ENCODE peak calls at places on chromosomes 6 and 20, in four cellular contexts. One of them, this sample, is unnamed.

GRCh38 chr20:53003420-53003819 is 31.3 kb downstream of the TSHZ2 start:
- DNase-seq in transverse colon: no peak
- DNase-seq in H1: no peak
- DNase-seq in suprapubic skin: no peak
- DNase-seq in this sample: no peak

GRCh38 chr20:44635877-44636276 is 15.6 kb downstream of the ADA start:
- DNase-seq in transverse colon: no peak
- DNase-seq in H1: no peak
- DNase-seq in suprapubic skin: no peak
- DNase-seq in this sample: no peak

GRCh38 chr6:36443951-36444428 is 1.2 kb downstream of the KCTD20 start:
- DNase-seq in transverse colon: no peak
- DNase-seq in H1: no peak
- DNase-seq in suprapubic skin: no peak
- DNase-seq in this sample: no peak

GRCh38 chr6:46095251-46095650 is 34.5 kb upstream of the ENPP4 start:
- DNase-seq in transverse colon: no peak
- DNase-seq in H1: no peak
- DNase-seq in suprapubic skin: no peak
- DNase-seq in this sample: no peak

GRCh38 chr6:96787846-96788580 is 49.3 kb downstream of the GPR63 start:
- DNase-seq in transverse colon: no peak
- DNase-seq in H1: no peak
- DNase-seq in suprapubic skin: no peak
- DNase-seq in this sample: no peak

GRCh38 chr20:41072099-41072798 is 43.6 kb downstream of the TOP1 start:
- DNase-seq in transverse colon: no peak
- DNase-seq in H1: no peak
- DNase-seq in suprapubic skin: no peak
- DNase-seq in this sample: no peak

GRCh38 chr6:112016335-112016734 is 37.6 kb upstream of the CCN6 start:
- DNase-seq in transverse colon: no peak
- DNase-seq in H1: no peak
- DNase-seq in suprapubic skin: no peak
- DNase-seq in this sample: no peak

GRCh38 chr6:107690864-107691661 is 133.1 kb downstream of the SCML4 start:
- DNase-seq in transverse colon: no peak
- DNase-seq in H1: no peak
- DNase-seq in suprapubic skin: no peak
- DNase-seq in this sample: no peak

GRCh38 chr20:25248501-25249172 is 752 bp downstream of the PYGB start:
- DNase-seq in transverse colon: peak
- DNase-seq in H1: no peak
- DNase-seq in suprapubic skin: no peak
- DNase-seq in this sample: peak

GRCh38 chr6:138128096-138128495 is 20.9 kb upstream of the PERP start:
- DNase-seq in transverse colon: no peak
- DNase-seq in H1: no peak
- DNase-seq in suprapubic skin: no peak
- DNase-seq in this sample: no peak

GRCh38 chr6:42190784-42191183 is 4.0 kb downstream of the GUCA1B start:
- DNase-seq in transverse colon: no peak
- DNase-seq in H1: no peak
- DNase-seq in suprapubic skin: no peak
- DNase-seq in this sample: no peak

GRCh38 chr20:36579996-36580545 is 6.7 kb downstream of the TGIF2 start:
- DNase-seq in transverse colon: no peak
- DNase-seq in H1: no peak
- DNase-seq in suprapubic skin: no peak
- DNase-seq in this sample: no peak

GRCh38 chr6:38367231-38367630 is 272.5 kb downstream of the BTBD9 start:
- DNase-seq in transverse colon: no peak
- DNase-seq in H1: no peak
- DNase-seq in suprapubic skin: no peak
- DNase-seq in this sample: no peak

GRCh38 chr20:24837721-24838456 is 111.2 kb upstream of the CST7 start:
- DNase-seq in transverse colon: no peak
- DNase-seq in H1: no peak
- DNase-seq in suprapubic skin: no peak
- DNase-seq in this sample: no peak

GRCh38 chr6:53483423-53484353 is 61.2 kb downstream of the GCLC start:
- DNase-seq in transverse colon: no peak
- DNase-seq in H1: no peak
- DNase-seq in suprapubic skin: no peak
- DNase-seq in this sample: no peak

GRCh38 chr6:31877651-31878161 is 1.1 kb downstream of the SLC44A4 start:
- DNase-seq in transverse colon: peak
- DNase-seq in H1: no peak
- DNase-seq in suprapubic skin: no peak
- DNase-seq in this sample: peak

GRCh38 chr6:45328523-45328922 is 393 bp downstream of the RUNX2 start:
- DNase-seq in transverse colon: no peak
- DNase-seq in H1: no peak
- DNase-seq in suprapubic skin: no peak
- DNase-seq in this sample: no peak

GRCh38 chr6:117548797-117549301 is 53.5 kb downstream of the GOPC start:
- DNase-seq in transverse colon: no peak
- DNase-seq in H1: no peak
- DNase-seq in suprapubic skin: no peak
- DNase-seq in this sample: no peak

GRCh38 chr6:39425346-39426056 is 103.0 kb upstream of the KCNK16 start:
- DNase-seq in transverse colon: no peak
- DNase-seq in H1: no peak
- DNase-seq in suprapubic skin: no peak
- DNase-seq in this sample: no peak

GRCh38 chr6:107820571-107821261 is 3.4 kb downstream of the SCML4 start:
- DNase-seq in transverse colon: no peak
- DNase-seq in H1: peak
- DNase-seq in suprapubic skin: no peak
- DNase-seq in this sample: peak

GRCh38 chr20:24640276-24640675 is 170.8 kb downstream of the SYNDIG1 start:
- DNase-seq in transverse colon: no peak
- DNase-seq in H1: no peak
- DNase-seq in suprapubic skin: no peak
- DNase-seq in this sample: no peak

GRCh38 chr6:74248966-74249365 is 553.0 kb downstream of the CD109 start:
- DNase-seq in transverse colon: no peak
- DNase-seq in H1: no peak
- DNase-seq in suprapubic skin: no peak
- DNase-seq in this sample: no peak

GRCh38 chr6:148251891-148252290 is 90.7 kb upstream of the SASH1 start:
- DNase-seq in transverse colon: no peak
- DNase-seq in H1: no peak
- DNase-seq in suprapubic skin: no peak
- DNase-seq in this sample: no peak

GRCh38 chr6:111041917-111042316 is 45.4 kb upstream of the SLC16A10 start:
- DNase-seq in transverse colon: no peak
- DNase-seq in H1: no peak
- DNase-seq in suprapubic skin: no peak
- DNase-seq in this sample: no peak

DNA sequence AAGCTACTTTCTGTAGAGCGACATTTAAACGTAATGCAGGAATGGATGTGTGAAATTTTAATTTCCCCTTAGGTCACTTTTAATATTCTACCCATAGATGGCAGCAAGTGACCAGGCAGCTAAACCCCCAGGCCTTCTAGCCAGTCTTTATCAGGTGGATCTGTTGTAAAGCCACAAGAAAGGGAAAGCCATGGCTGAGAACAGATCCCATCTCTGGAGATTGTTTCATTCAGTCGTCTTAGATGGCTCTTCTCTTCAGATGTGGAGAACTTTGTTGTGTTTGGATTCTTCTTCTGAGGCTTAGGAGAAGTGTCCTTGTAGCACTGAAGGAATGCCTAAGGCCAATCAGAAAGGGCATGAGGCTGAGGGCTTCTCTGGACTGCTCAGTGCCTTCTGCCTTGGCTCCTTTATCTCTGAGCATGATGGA is 15.8 kb upstream of the RNF182 start:
- DNase-seq in transverse colon: peak
- DNase-seq in H1: no peak
- DNase-seq in suprapubic skin: no peak
- DNase-seq in this sample: peak
- TF ChIP-seq EP300 in transverse colon: no peak
- TF ChIP-seq EP300 in H1: no peak
- TF ChIP-seq EP300 in suprapubic skin: no peak
- TF ChIP-seq EP300 in this sample: no peak

GRCh38 chr6:16333580-16333979 is 95.2 kb downstream of the GMPR start:
- DNase-seq in transverse colon: no peak
- DNase-seq in H1: no peak
- DNase-seq in suprapubic skin: no peak
- DNase-seq in this sample: no peak

GRCh38 chr6:16331328-16332174 is 93.2 kb downstream of the GMPR start:
- DNase-seq in transverse colon: peak
- DNase-seq in H1: peak
- DNase-seq in suprapubic skin: peak
- DNase-seq in this sample: peak

GRCh38 chr6:16335176-16335575 is 96.8 kb downstream of the GMPR start:
- DNase-seq in transverse colon: no peak
- DNase-seq in H1: no peak
- DNase-seq in suprapubic skin: no peak
- DNase-seq in this sample: no peak

GRCh38 chr6:16334671-16335070 is 96.3 kb downstream of the GMPR start:
- DNase-seq in transverse colon: peak
- DNase-seq in H1: no peak
- DNase-seq in suprapubic skin: peak
- DNase-seq in this sample: no peak

DNA sequence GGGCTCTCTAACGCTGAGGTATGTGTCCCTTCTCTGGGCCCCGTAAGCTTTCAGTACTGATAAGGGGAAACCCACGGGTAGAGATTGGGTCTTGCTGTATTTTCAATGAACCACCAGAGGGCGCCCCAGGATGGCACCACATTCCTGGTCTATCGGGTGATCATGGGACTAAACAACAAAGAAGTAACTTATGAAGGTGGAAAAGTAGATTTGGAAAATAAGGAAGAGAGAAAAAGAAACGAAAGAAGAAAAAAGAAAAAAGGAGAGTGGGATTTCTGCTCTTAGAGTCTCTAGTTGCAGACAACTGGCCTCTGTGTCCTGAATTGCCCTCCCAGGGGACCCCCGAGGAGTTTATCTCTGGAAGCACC is 93.8 kb downstream of the GMPR start:
- DNase-seq in transverse colon: peak
- DNase-seq in H1: peak
- DNase-seq in suprapubic skin: peak
- DNase-seq in this sample: peak
- H3K4me3 ChIP-seq in transverse colon: no peak
- H3K4me3 ChIP-seq in H1: no peak
- H3K4me3 ChIP-seq in suprapubic skin: peak
- H3K4me3 ChIP-seq in this sample: no peak

GRCh38 chr6:27250955-27251671 is 3.6 kb downstream of the PRSS16 start:
- DNase-seq in transverse colon: peak
- DNase-seq in H1: peak
- DNase-seq in suprapubic skin: peak
- DNase-seq in this sample: peak
- TF ChIP-seq EP300 in transverse colon: no peak
- TF ChIP-seq EP300 in H1: no peak
- TF ChIP-seq EP300 in suprapubic skin: no peak
- TF ChIP-seq EP300 in this sample: no peak

GRCh38 chr6:2782825-2783187 is 17.6 kb downstream of the WRNIP1 start:
- DNase-seq in transverse colon: no peak
- DNase-seq in H1: no peak
- DNase-seq in suprapubic skin: no peak
- DNase-seq in this sample: no peak
- H3K4me3 ChIP-seq in transverse colon: no peak
- H3K4me3 ChIP-seq in H1: no peak
- H3K4me3 ChIP-seq in suprapubic skin: no peak
- H3K4me3 ChIP-seq in this sample: no peak